ENCODE peak calls at places on chromosomes 16 and 17, in four cellular contexts. J, S, V and X are unnamed samples.

GRCh38 chr16:9597967-9598730 is 506.7 kb downstream of the HAPSTR1 start:
- DNase-seq in S (peak), J (no peak), V (no peak), X (no peak)

GRCh38 chr16:11390573-11391495 is 45.6 kb downstream of the RMI2 start:
- DNase-seq in J (no peak), S (no peak), V (no peak), X (peak)

GRCh38 chr17:60107526-60108257 is 29.0 kb upstream of the HEATR6 start:
- DNase-seq in S (no peak), V (no peak), J (no peak), X (no peak)

GRCh38 chr16:21233521-21234150 is at the start of gene ANKS4B:
- DNase-seq in V (no peak), S (no peak), J (peak), X (no peak)

GRCh38 chr17:30858556-30859250 is 26.9 kb downstream of the ATAD5 start:
- DNase-seq in J (no peak), V (no peak), S (no peak), X (no peak)

GRCh38 chr17:1137465-1137894 is 42.3 kb downstream of the ABR start:
- DNase-seq in S (peak), V (no peak), J (peak), X (no peak)

GRCh38 chr16:86261379-86261778 is 248.9 kb upstream of the FOXF1 start:
- DNase-seq in J (no peak), S (peak), V (peak), X (no peak)

GRCh38 chr16:17590711-17591654 is 120.2 kb upstream of the XYLT1 start:
- DNase-seq in J (no peak), V (no peak), S (no peak), X (no peak)

GRCh38 chr16:30570621-30571443 is 682 bp downstream of the ZNF688 start:
- DNase-seq in J (no peak), S (peak), V (no peak), X (peak)

GRCh38 chr16:14392960-14393359 is 237.1 kb downstream of the PARN start:
- DNase-seq in V (no peak), S (no peak), J (no peak), X (no peak)

GRCh38 chr16:23514381-23515152 is 4.3 kb upstream of the GGA2 start:
- DNase-seq in J (no peak), S (no peak), V (no peak), X (no peak)

GRCh38 chr17:80937501-80938356 is 53.9 kb upstream of the CHMP6 start:
- DNase-seq in J (no peak), S (no peak), V (no peak), X (no peak)

GRCh38 chr17:17979778-17980177 is 7.1 kb downstream of the DRC3 start:
- DNase-seq in V (no peak), S (no peak), J (no peak), X (no peak)

GRCh38 chr16:66091462-66091861 is 275.0 kb upstream of the CDH5 start:
- DNase-seq in S (no peak), J (no peak), V (no peak), X (no peak)

GRCh38 chr16:74568961-74569631 is 37.8 kb downstream of the GLG1 start:
- DNase-seq in S (no peak), J (no peak), V (no peak), X (no peak)

GRCh38 chr17:49965522-49965905 is 3.5 kb upstream of the DLX4 start:
- DNase-seq in S (no peak), J (no peak), V (no peak), X (no peak)

GRCh38 chr17:19313746-19314651 is 48.5 kb downstream of the B9D1 start:
- DNase-seq in J (no peak), V (no peak), S (no peak), X (no peak)

GRCh38 chr17:18851206-18851605 is 6.7 kb upstream of the PRPSAP2 start:
- DNase-seq in J (no peak), V (no peak), S (no peak), X (no peak)

GRCh38 chr16:66274335-66275110 is 92.0 kb upstream of the CDH5 start:
- DNase-seq in S (no peak), J (peak), V (no peak), X (peak)

GRCh38 chr17:7686221-7687071 is 844 bp downstream of the TP53 start:
- DNase-seq in S (peak), V (peak), J (peak), X (peak)

GRCh38 chr17:20074489-20074888 is 65.3 kb downstream of the SPECC1 start:
- DNase-seq in J (no peak), V (no peak), S (no peak), X (no peak)

GRCh38 chr17:60049936-60050335 is 28.8 kb downstream of the HEATR6 start:
- DNase-seq in S (no peak), V (no peak), J (no peak), X (no peak)

GRCh38 chr17:50060951-50061712 is 5.2 kb downstream of the ITGA3 start:
- DNase-seq in S (no peak), J (no peak), V (no peak), X (no peak)

GRCh38 chr16:80084163-80084562 is 456.6 kb upstream of the DYNLRB2 start:
- DNase-seq in S (no peak), V (no peak), J (no peak), X (no peak)

GRCh38 chr17:39663688-39664580 is 1.2 kb upstream of the TCAP start:
- DNase-seq in V (no peak), J (peak), S (peak), X (no peak)

GRCh38 chr17:15321556-15322250 is 19.7 kb downstream of the TEKT3 start:
- DNase-seq in V (no peak), J (no peak), S (no peak), X (no peak)

GRCh38 chr17:58277726-58278595 is 2.8 kb downstream of the MPO start:
- DNase-seq in V (no peak), J (no peak), S (no peak), X (peak)

GRCh38 chr16:23949630-23950290 is 114.0 kb downstream of the PRKCB start:
- DNase-seq in J (no peak), S (no peak), V (peak), X (no peak)

GRCh38 chr17:38719943-38720641 is 10.0 kb upstream of the CISD3 start:
- DNase-seq in J (no peak), S (peak), V (no peak), X (peak)

GRCh38 chr17:31532526-31532925 is 141.1 kb downstream of the RAB11FIP4 start:
- DNase-seq in V (no peak), J (no peak), S (no peak), X (no peak)

GRCh38 chr16:765971-766819 is 5.7 kb downstream of the MSLN start:
- DNase-seq in V (no peak), J (no peak), S (no peak), X (no peak)

GRCh38 chr16:84970447-84971127 is 40.7 kb downstream of the ZDHHC7 start:
- DNase-seq in J (peak), V (peak), S (peak), X (peak)

GRCh38 chr16:10579965-10580918 is at the start of gene EMP2:
- DNase-seq in S (peak), J (peak), V (no peak), X (peak)

GRCh38 chr16:69201787-69202186 is 14.8 kb downstream of the SNTB2 start:
- DNase-seq in S (no peak), J (no peak), V (no peak), X (no peak)

GRCh38 chr16:85767569-85767968 is 16.7 kb upstream of the C16orf74 start:
- DNase-seq in V (no peak), J (no peak), S (no peak), X (no peak)

GRCh38 chr16:75632857-75633256 is 9.8 kb upstream of the ADAT1 start:
- DNase-seq in S (no peak), J (no peak), V (no peak), X (no peak)

GRCh38 chr17:38598536-38598935 is 7.2 kb downstream of the SRCIN1 start:
- DNase-seq in J (peak), S (peak), V (no peak), X (peak)

GRCh38 chr17:42422958-42423712 is at the start of gene CAVIN1:
- DNase-seq in J (peak), V (no peak), S (peak), X (peak)
- TF ChIP-seq NFIC in J (no peak), V (no peak), S (peak), X (peak)

GRCh38 chr16:88412766-88413165 is 30.0 kb downstream of the ZNF469 start:
- DNase-seq in J (no peak), S (no peak), V (no peak), X (no peak)
- TF ChIP-seq NFIC in J (no peak), S (no peak), V (no peak), X (no peak)

GRCh38 chr17:75327757-75328156 is 38.5 kb upstream of the SLC25A19 start:
- DNase-seq in J (no peak), S (no peak), V (no peak), X (no peak)
- TF ChIP-seq NFIC in J (no peak), S (no peak), V (no peak), X (no peak)

GRCh38 chr17:33438136-33438535 is 145.0 kb upstream of the ASIC2 start:
- DNase-seq in J (no peak), S (no peak), V (no peak), X (no peak)
- TF ChIP-seq NFIC in J (no peak), S (no peak), V (no peak), X (no peak)

GRCh38 chr17:9018731-9019130 is 2.6 kb upstream of the NTN1 start:
- DNase-seq in J (no peak), V (no peak), S (no peak), X (no peak)

GRCh38 chr17:9020824-9021157 is 519 bp upstream of the NTN1 start:
- DNase-seq in J (no peak), V (no peak), S (no peak), X (no peak)

GRCh38 chr17:9021158-9021984 is at the start of gene NTN1:
- DNase-seq in S (peak), V (no peak), J (no peak), X (peak)

GRCh38 chr17:9021985-9022552 is 759 bp downstream of the NTN1 start:
- DNase-seq in S (no peak), V (no peak), J (no peak), X (peak)

GRCh38 chr17:9020096-9020823 is 1.1 kb upstream of the NTN1 start:
- DNase-seq in J (no peak), S (no peak), V (no peak), X (no peak)
- TF ChIP-seq NFIC in J (no peak), S (no peak), V (no peak), X (no peak)

GRCh38 chr16:27346818-27347217 is 33.0 kb downstream of the IL4R start:
- DNase-seq in S (peak), J (no peak), V (no peak), X (no peak)
- TF ChIP-seq NFIC in S (no peak), J (no peak), V (no peak), X (no peak)

DNA sequence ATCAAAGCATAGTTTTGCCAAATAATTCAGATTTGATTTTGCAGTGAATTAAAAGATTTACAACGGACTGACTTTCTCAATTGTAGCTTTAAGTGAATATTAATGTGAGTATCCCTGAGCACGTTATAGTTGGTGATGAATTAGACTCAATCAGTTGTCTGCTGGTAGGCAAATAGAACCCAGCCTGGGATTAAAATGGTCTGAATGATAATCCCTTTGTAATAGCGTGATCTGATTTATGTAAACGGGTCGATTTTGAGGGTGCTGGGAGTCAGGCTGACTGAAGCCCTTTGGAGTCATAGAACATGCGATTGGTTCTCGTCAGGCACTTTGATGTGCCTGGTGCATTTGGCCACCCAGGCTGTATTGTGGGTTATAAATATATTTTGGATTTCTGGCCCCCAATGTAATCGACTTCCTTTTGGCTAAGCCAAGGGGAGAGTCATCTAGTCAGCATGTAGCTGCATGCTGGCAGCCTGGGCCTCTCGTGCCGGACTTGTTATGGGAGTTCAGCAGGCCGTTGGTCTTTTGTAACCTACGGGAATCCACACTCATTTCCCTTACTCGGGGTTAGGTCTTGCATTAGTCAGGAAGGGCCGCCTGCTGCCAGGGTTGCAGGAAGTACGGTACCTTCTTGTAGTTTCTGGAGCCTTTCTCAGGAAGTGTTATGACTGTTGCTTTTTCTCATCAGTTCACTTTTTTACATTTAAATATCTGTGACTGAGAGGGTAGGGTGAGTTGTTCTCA is 5.4 kb downstream of the PGS1 start:
- DNase-seq in J (no peak), S (no peak), V (peak), X (no peak)
- TF ChIP-seq NFIC in J (no peak), S (no peak), V (peak), X (no peak)

DNA sequence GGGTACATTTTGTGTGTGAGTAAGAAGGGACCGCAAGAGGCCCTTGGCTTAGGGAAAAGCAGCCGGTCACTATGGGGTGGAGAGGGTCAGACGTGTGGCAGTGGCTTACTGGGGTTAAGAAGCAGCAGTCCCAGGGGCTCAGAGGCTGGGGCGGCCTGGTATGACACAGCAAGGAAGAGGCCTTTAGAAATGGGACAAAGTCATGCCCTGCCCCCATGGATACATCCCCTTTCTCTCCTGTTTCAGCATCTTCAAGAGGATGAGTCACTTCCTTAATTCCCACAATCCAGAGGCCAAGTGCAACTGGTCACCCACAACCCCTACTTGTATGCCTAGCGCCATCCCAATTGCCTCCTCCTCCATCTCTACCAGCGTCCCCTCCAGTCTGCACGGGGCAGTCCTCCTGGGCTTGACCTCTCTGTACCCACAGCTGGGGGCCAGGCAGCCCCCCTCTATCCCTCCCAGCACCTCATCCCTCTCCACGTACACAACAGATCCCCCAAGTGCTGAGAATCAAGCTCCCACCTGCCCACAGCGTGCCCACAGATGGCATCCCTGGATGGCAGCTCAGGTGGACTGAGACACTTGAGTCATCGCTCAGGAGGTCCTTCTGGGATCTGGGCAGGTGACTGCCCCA is 6.9 kb upstream of the EFTUD2 start:
- DNase-seq in J (no peak), V (no peak), S (no peak), X (no peak)
- TF ChIP-seq NFIC in J (no peak), V (no peak), S (no peak), X (peak)

GRCh38 chr17:45038771-45039634 is 12.4 kb downstream of the DCAKD start:
- DNase-seq in S (no peak), J (no peak), V (no peak), X (no peak)
- TF ChIP-seq NFIC in S (no peak), J (no peak), V (no peak), X (no peak)